ENCODE peak calls at places on chromosomes 16 and 17, in eight cellular contexts. G is lower lobe of right lung, P is small intestine, F is tibial artery, U is aorta, V is breast epithelium, X is A549, L is fibroblast of pulmonary artery. T is an unnamed sample.
A peak's percentile ranks its signal among the peaks of the same experiment; 100 is the strongest.

GRCh38 chr17:77772461-77772897 is 186.0 kb upstream of the TNRC6C start:
- DNase-seq in F (peak; percentile 75), U (peak; percentile 83), P (peak; percentile 47), X (peak; percentile 86), G (peak; percentile 64), L (peak; percentile 66), V (no peak), T (peak; percentile 59)

GRCh38 chr17:55492951-55493350 is 18.3 kb downstream of the SMIM36 start:
- DNase-seq in X (no peak), L (no peak), P (no peak), F (no peak), U (no peak), G (no peak), V (no peak), T (no peak)

GRCh38 chr17:56707312-56708219 is 114.1 kb downstream of the NOG start:
- DNase-seq in L (peak; percentile 16), U (no peak), G (no peak), P (no peak), X (no peak), V (no peak), F (no peak), T (no peak)

GRCh38 chr16:70646260-70647241 is at the start of gene IL34:
- DNase-seq in L (peak; percentile 37), U (peak; percentile 70), G (no peak), V (no peak), X (no peak), P (no peak), F (no peak), T (peak; percentile 10)

GRCh38 chr17:39923836-39924690 is 3.3 kb downstream of the ORMDL3 start:
- DNase-seq in U (no peak), V (no peak), L (peak; percentile 29), P (no peak), F (no peak), G (no peak), X (no peak), T (peak; percentile 65)

GRCh38 chr17:62780951-62781350 is 27.2 kb downstream of the MARCHF10 start:
- DNase-seq in L (peak; percentile 17), G (no peak), P (no peak), F (no peak), V (no peak), U (no peak), X (no peak), T (no peak)

GRCh38 chr16:74226361-74226979 is 70.1 kb upstream of the PSMD7 start:
- DNase-seq in V (no peak), F (no peak), X (no peak), U (no peak), P (no peak), L (peak; percentile 40), G (no peak), T (peak; percentile 31)

GRCh38 chr17:76726231-76726765 is at the start of gene JMJD6:
- DNase-seq in X (peak; percentile 99), F (peak; percentile 99), V (peak; percentile 96), P (peak; percentile 97), L (peak; percentile 97), U (peak; percentile 98), G (peak; percentile 97), T (peak; percentile 94)

GRCh38 chr16:69435977-69436729 is 11.7 kb downstream of the CYB5B start:
- DNase-seq in X (no peak), F (no peak), P (peak; percentile 35), U (no peak), V (no peak), G (no peak), L (no peak), T (no peak)

GRCh38 chr17:34769899-34770298 is 190.5 kb downstream of the TMEM132E start:
- DNase-seq in X (no peak), F (no peak), V (no peak), L (no peak), G (no peak), U (no peak), P (no peak), T (no peak)

GRCh38 chr17:34777044-34777443 is 184.2 kb downstream of the CCT6B start:
- DNase-seq in F (no peak), L (no peak), U (no peak), X (no peak), G (no peak), P (no peak), V (no peak), T (no peak)

GRCh38 chr17:34769049-34769448 is 189.7 kb downstream of the TMEM132E start:
- DNase-seq in V (no peak), G (no peak), F (no peak), U (no peak), L (no peak), P (no peak), X (no peak), T (no peak)

GRCh38 chr17:34776454-34776853 is 184.8 kb downstream of the CCT6B start:
- DNase-seq in G (no peak), U (no peak), P (no peak), X (no peak), L (no peak), V (no peak), F (no peak), T (no peak)

DNA sequence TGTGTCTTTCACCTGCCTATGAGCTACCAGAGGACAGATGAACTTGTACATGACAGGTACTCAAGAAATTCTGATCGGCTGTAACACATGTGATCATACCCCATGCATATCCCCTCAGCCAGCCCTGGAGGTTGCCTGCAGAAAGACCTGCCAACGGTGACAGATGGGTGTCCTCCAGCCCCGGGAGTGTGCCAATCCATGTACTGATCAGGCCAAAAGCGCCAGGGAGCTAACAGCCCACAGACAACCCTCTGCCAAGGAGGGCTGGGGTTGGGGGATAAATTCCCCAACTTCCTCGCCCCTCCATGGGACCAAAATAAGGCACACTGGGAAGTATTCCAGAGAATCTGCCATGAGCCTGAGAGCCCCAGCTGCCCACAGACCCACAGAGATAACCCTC is 189.4 kb downstream of the CCT6B start:
- DNase-seq in F (no peak), G (no peak), P (no peak), X (no peak), V (no peak), U (no peak), L (no peak), T (no peak)
- H3K4me3 ChIP-seq in F (no peak overlapping the region), G (no peak overlapping the region), P (no peak overlapping the region), X (no peak overlapping the region), V (no peak overlapping the region), U (no peak overlapping the region), L (no peak overlapping the region), T (no peak overlapping the region)

GRCh38 chr16:22217890-22218730 is 12.0 kb downstream of the EEF2K start:
- DNase-seq in V (no peak), F (peak; percentile 86), G (no peak), L (no peak), X (peak; percentile 51), U (peak; percentile 85), P (no peak), T (peak; percentile 56)
- H3K4me3 ChIP-seq in V (no peak overlapping the region), F (no peak overlapping the region), G (no peak overlapping the region), L (no peak overlapping the region), X (no peak overlapping the region), U (no peak overlapping the region), P (no peak overlapping the region), T (no peak overlapping the region)

GRCh38 chr17:82592289-82592683 is 56.0 kb downstream of the WDR45B start:
- DNase-seq in P (peak; percentile 45), F (no peak), G (peak; percentile 84), V (no peak), X (no peak), L (no peak), U (no peak), T (no peak)
- H3K4me3 ChIP-seq in P (no peak overlapping the region), F (peak overlapping the region; percentile 59), G (peak overlapping the region; percentile 70), V (peak overlapping the region; percentile 68), X (no peak overlapping the region), L (no peak overlapping the region), U (no peak overlapping the region), T (no peak overlapping the region)

GRCh38 chr16:8960788-8961109 is 3.0 kb downstream of the USP7 start:
- DNase-seq in F (no peak), X (no peak), L (no peak), V (no peak), G (no peak), P (no peak), U (no peak), T (no peak)

GRCh38 chr16:8961811-8962390 is 1.8 kb downstream of the USP7 start:
- DNase-seq in L (no peak), F (no peak), X (no peak), U (peak; percentile 39), V (no peak), G (no peak), P (peak; percentile 56), T (no peak)

GRCh38 chr16:8962393-8963009 is 1.2 kb downstream of the USP7 start:
- DNase-seq in X (no peak), V (no peak), L (no peak), F (no peak), U (peak; percentile 76), G (no peak), P (peak; percentile 41), T (no peak)

GRCh38 chr16:8958344-8958808 is 5.3 kb downstream of the USP7 start:
- DNase-seq in F (no peak), V (no peak), G (no peak), P (no peak), X (no peak), L (peak; percentile 40), U (peak; percentile 79), T (peak; percentile 73)

GRCh38 chr16:8959921-8960787 is 3.6 kb downstream of the USP7 start:
- DNase-seq in F (peak; percentile 48), L (no peak), X (no peak), G (no peak), U (peak; percentile 24), V (no peak), P (no peak), T (peak; percentile 23)
- H3K4me3 ChIP-seq in F (no peak overlapping the region), L (peak overlapping the region; percentile 13), X (no peak overlapping the region), G (peak overlapping the region; percentile 19), U (no peak overlapping the region), V (no peak overlapping the region), P (no peak overlapping the region), T (no peak overlapping the region)